ENCODE peak calls at places on chromosomes 13 and 19, in seven cellular contexts. J, L, C, Z, P, A and O are unnamed samples.

GRCh38 chr13:77697208-77698103 is at the start of gene SLAIN1:
- DNase-seq in Z (peak; percentile 79), C (peak; percentile 28), J (peak; percentile 81), L (peak; percentile 26), A (peak; percentile 59), P (peak; percentile 91), O (peak; percentile 40)

GRCh38 chr19:50024719-50025021 is 502 bp downstream of the VRK3 start:
- DNase-seq in J (no peak), P (no peak), L (no peak), C (no peak), Z (no peak), A (no peak), O (no peak)

GRCh38 chr13:99971576-99972189 is at the start of gene ZIC5:
- DNase-seq in A (no peak), C (no peak), Z (no peak), L (no peak), J (no peak), P (no peak), O (no peak)

GRCh38 chr13:24680258-24680920 is at the start of gene ATP12A:
- DNase-seq in L (no peak), J (no peak), C (no peak), Z (no peak), A (no peak), P (no peak), O (no peak)

GRCh38 chr13:112714366-112714765 is 24.5 kb downstream of the ATP11A start:
- DNase-seq in A (no peak), L (no peak), P (no peak), Z (no peak), J (no peak), C (no peak), O (no peak)

GRCh38 chr19:33798701-33799111 is 2.0 kb downstream of the KCTD15 start:
- DNase-seq in J (no peak), C (peak; percentile 53), A (no peak), P (no peak), Z (no peak), L (peak; percentile 61), O (no peak)

GRCh38 chr19:17420267-17420924 is 549 bp downstream of the MVB12A start:
- DNase-seq in Z (peak; percentile 16), L (peak; percentile 41), A (peak; percentile 34), P (no peak), C (peak; percentile 24), J (peak; percentile 23), O (peak; percentile 34)

GRCh38 chr13:113921763-113922162 is 52.1 kb downstream of the C13orf46 start:
- DNase-seq in Z (no peak), J (no peak), P (no peak), A (no peak), L (no peak), C (no peak), O (no peak)

GRCh38 chr13:109100705-109101104 is 471.3 kb downstream of the MYO16 start:
- DNase-seq in C (no peak), L (no peak), J (no peak), A (no peak), P (no peak), Z (no peak), O (no peak)

GRCh38 chr19:36719687-36720556 is 32.5 kb downstream of the ZNF567 start:
- DNase-seq in Z (no peak), A (no peak), L (peak; percentile 36), C (peak; percentile 9), P (no peak), J (no peak), O (no peak)

GRCh38 chr19:17125728-17126677 is 50.4 kb downstream of the MYO9B start:
- DNase-seq in L (peak; percentile 33), P (peak; percentile 28), Z (peak; percentile 71), A (peak; percentile 96), J (peak; percentile 62), C (peak; percentile 52), O (peak; percentile 53)

GRCh38 chr19:911197-912033 is 1.6 kb downstream of the R3HDM4 start:
- DNase-seq in J (no peak), Z (no peak), L (no peak), C (no peak), A (no peak), P (no peak), O (no peak)

GRCh38 chr19:916645-917322 is 349 bp upstream of the KISS1R start:
- DNase-seq in J (no peak), L (no peak), C (no peak), A (no peak), Z (no peak), P (no peak), O (no peak)

GRCh38 chr19:917323-918151 is at the start of gene KISS1R:
- DNase-seq in P (no peak), A (no peak), L (peak; percentile 41), J (no peak), Z (no peak), C (no peak), O (no peak)

GRCh38 chr19:913080-913748 is at the start of gene R3HDM4:
- DNase-seq in A (peak; percentile 60), C (peak; percentile 66), J (peak; percentile 87), P (peak; percentile 49), Z (peak; percentile 83), L (peak; percentile 68), O (peak; percentile 60)

DNA sequence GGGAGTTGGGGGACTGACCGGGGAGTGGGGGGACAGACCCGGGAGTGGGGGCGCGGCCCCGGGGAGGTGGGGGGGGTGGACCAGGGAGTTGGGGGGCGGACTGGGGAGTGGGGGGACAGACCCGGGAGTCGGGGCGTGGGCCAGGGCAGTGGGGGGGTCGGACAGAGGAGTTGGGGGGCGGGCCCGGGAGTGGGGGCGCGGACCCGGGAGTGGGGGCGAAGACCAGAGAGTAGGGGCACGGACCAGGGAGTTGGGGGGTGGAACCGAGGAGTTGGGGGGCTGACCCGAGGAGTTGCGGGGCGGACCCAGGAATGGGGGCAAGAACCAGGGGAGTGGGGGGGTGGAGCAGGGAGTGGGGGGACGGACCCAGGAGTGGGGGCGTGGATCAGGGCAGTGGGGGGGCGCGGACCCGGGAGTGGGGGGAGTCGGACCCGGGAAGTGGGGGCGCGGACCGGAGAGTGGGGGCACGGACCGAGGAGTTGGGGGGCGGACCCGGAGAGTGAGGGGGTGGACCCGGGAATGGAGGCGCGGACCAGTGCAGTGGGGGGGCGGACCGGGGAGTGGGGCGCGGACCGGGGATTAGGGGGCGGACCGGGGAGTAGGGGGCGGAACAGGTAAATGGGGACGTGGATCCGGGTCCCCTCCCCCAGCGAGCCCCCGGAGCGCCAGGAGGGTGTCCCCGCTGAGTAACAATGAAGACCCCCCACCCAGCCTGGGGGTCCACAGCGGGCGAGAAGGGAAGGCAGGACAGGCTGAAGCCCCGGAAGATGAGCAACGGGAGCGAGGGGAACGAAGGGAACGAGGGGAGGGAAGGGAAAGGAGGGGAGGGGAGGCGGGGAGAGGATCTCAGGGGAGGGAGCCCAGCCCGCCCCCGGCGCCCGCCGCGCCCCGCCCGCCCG is 589 bp downstream of the R3HDM4 start:
- DNase-seq in L (no peak), Z (no peak), P (no peak), J (no peak), A (no peak), C (peak; percentile 42), O (no peak)
- H3K27ac ChIP-seq in L (no peak overlapping the region), Z (peak overlapping the region; percentile 83), P (peak overlapping the region; percentile 74), J (peak overlapping the region; percentile 92), A (peak overlapping the region; percentile 56), C (no peak overlapping the region), O (peak overlapping the region; percentile 85)

DNA sequence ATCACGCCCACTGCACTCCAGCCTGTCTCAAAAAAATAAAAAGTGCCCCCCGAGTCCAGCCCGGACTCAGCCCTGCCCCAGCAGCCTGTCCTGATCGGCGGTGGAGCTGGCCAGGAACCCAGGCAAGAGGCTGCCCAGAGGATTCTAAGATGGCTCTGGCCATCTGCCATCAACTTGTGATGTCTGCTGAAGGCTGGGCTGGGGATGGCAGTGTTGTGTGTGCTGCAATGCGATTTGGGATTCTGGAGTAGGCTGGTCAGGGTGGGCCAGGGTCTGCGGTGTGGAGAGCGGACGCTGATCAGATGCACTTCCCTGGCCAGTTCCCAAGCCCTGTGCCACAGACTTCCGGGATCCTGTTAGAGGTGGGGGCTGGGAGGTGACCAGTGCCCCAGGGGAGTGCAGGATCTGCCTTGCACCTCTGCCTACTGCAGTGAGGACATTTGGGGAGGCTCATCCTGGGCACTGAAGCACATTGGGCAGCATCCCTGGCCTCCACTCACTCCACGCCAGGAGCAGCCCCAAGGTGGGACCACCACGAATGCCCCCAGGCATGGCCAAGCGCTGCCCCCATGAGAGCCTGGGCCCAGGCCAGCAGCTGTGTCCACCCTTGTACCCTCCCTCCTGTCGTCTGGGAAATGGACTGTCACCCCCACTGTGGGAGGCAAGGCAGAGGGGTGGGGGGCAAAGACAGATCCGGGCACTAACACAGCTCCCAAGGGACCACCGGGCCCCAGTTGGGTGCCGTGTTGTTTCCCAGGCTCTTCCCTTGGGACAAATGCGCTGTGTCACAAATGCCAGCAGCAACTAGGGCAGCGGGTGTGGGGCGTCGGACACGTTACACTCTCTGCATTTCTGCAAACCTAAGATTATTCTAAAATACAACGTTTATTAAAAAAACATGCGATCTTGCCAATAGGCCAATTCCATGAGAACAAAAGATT is 3.4 kb upstream of the TBXA2R start:
- DNase-seq in P (no peak), A (no peak), L (no peak), J (no peak), Z (no peak), C (no peak), O (no peak)
- H3K27ac ChIP-seq in P (peak overlapping the region; percentile 42), A (no peak overlapping the region), L (no peak overlapping the region), J (peak overlapping the region; percentile 92), Z (no peak overlapping the region), C (no peak overlapping the region), O (peak overlapping the region; percentile 80)

DNA sequence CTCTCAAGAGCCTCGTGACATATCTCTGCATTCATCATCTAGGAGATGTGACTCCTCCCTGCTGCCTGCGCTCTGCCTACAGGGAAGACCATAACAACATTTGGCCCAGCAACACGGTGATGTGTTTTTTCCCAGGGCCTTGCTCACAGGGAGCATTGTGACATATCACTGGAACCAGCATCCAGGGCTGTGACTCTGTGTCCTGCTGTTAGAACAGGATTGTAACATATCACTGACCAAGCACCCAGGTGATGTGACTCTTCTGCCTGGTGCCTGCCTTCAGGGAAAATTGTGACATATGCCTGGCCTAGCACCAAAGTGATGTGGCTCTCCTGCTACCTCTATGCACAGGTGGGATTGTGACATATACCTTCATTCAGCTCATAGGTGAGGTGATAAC is 79.4 kb upstream of the ZNF43 start:
- DNase-seq in J (no peak), P (no peak), Z (no peak), C (no peak), L (no peak), A (no peak), O (no peak)
- H3K27ac ChIP-seq in J (no peak overlapping the region), P (no peak overlapping the region), Z (no peak overlapping the region), C (no peak overlapping the region), L (no peak overlapping the region), A (no peak overlapping the region), O (no peak overlapping the region)

DNA sequence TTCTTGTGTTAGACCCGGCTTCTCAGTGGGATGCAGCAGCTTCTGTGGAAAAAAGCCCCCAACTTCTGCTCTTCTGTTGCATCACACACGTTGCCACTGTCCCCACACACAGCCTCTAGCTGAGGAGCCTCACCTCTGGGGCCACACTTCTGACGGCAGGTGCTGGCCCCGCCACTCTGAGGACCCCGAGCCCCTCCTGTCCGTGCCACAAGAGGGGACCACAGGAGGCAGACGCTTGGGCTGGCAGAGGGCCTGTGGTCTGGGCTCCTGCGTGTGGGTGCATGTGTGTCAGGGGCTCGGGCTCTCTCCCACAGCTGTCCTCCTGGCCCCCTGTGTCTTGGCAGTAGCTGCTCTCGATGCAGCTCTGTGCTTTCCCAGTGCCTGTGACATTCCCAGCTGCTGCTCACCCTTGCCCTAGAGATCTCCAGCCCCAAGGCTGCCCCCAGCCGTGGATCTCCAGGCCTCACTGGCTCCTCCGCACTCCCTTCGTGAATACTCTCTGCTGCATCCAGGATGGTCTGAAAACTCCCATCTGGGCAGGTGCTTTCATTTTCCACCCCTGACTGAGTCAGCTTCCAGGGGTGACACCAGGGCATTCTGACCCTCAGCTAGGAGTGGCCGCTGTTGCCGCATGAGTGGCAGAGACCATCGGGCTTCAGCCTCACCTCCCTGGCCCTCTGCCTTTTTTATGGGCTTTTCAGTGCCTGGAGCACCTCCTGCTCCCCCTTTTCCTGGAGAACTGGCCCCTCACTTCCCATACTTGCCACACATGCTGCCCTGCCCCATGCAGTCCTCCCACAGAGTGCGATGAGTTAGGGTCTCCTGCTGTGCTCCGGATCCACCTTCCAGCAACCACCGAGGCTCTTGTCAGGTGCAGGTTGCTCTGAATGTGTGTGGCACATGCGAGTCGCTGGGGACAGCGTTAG is 13.7 kb downstream of the MAU2 start:
- DNase-seq in A (no peak), C (no peak), L (no peak), Z (no peak), J (no peak), P (no peak), O (no peak)
- H3K27ac ChIP-seq in A (no peak overlapping the region), C (no peak overlapping the region), L (no peak overlapping the region), Z (no peak overlapping the region), J (no peak overlapping the region), P (no peak overlapping the region), O (peak overlapping the region; percentile 54)